ENCODE peak calls at places on chromosomes 6 and 20, in ten cellular contexts. T, S, G, W, D, X, Q, U, E and L are unnamed samples.

GRCh38 chr6:137982418-137983189 is 115.5 kb downstream of the TNFAIP3 start:
- DNase-seq in T (no peak), S (no peak), G (no peak), W (no peak), D (no peak), X (no peak), Q (no peak), U (no peak), E (no peak), L (peak; percentile 32)

GRCh38 chr20:37611852-37612251 is 82.0 kb upstream of the CTNNBL1 start:
- DNase-seq in T (no peak), S (no peak), G (no peak), W (no peak), D (no peak), X (no peak), Q (no peak), U (no peak), E (no peak), L (no peak)

GRCh38 chr6:129567374-129567773 is 142.6 kb downstream of the ARHGAP18 start:
- DNase-seq in T (no peak), S (no peak), G (no peak), W (peak; percentile 41), D (peak; percentile 15), X (peak; percentile 62), Q (peak; percentile 29), U (no peak), E (peak; percentile 16), L (no peak)

GRCh38 chr6:129685640-129686031 is 24.3 kb downstream of the ARHGAP18 start:
- DNase-seq in T (no peak), S (no peak), G (no peak), W (no peak), D (no peak), X (no peak), Q (no peak), U (no peak), E (no peak), L (no peak)

GRCh38 chr6:69392745-69393144 is 404.1 kb downstream of the LMBRD1 start:
- DNase-seq in T (no peak), S (no peak), G (no peak), W (no peak), D (no peak), X (no peak), Q (no peak), U (no peak), E (no peak), L (no peak)

GRCh38 chr6:90537723-90538407 is 49.0 kb downstream of the MAP3K7 start:
- DNase-seq in T (no peak), S (no peak), G (no peak), W (no peak), D (peak; percentile 54), X (no peak), Q (no peak), U (no peak), E (no peak), L (no peak)

GRCh38 chr6:158955265-158955664 is 44.7 kb downstream of the RSPH3 start:
- DNase-seq in T (no peak), S (no peak), G (no peak), W (no peak), D (no peak), X (no peak), Q (no peak), U (no peak), E (no peak), L (no peak)

GRCh38 chr6:7899046-7899888 is 11.3 kb downstream of the TXNDC5 start:
- DNase-seq in T (no peak), S (no peak), G (no peak), W (no peak), D (no peak), X (no peak), Q (no peak), U (no peak), E (no peak), L (no peak)

GRCh38 chr6:132365319-132365907 is 35.9 kb downstream of the MOXD1 start:
- DNase-seq in T (no peak), S (no peak), G (no peak), W (peak; percentile 8), D (no peak), X (no peak), Q (no peak), U (no peak), E (no peak), L (no peak)

GRCh38 chr6:37882292-37882691 is 62.8 kb downstream of the ZFAND3 start:
- DNase-seq in T (no peak), S (no peak), G (no peak), W (no peak), D (no peak), X (no peak), Q (no peak), U (no peak), E (no peak), L (no peak)

GRCh38 chr20:63394069-63394468 is 32.9 kb upstream of the CHRNA4 start:
- DNase-seq in T (no peak), S (no peak), G (no peak), W (peak; percentile 70), D (peak; percentile 18), X (no peak), Q (no peak), U (no peak), E (no peak), L (no peak)

GRCh38 chr6:53382421-53382820 is 33.7 kb upstream of the ELOVL5 start:
- DNase-seq in T (no peak), S (no peak), G (no peak), W (no peak), D (no peak), X (no peak), Q (no peak), U (no peak), E (no peak), L (no peak)

GRCh38 chr6:2656460-2657064 is 94.2 kb downstream of the MYLK4 start:
- DNase-seq in T (no peak), S (no peak), G (no peak), W (no peak), D (no peak), X (no peak), Q (no peak), U (no peak), E (no peak), L (no peak)

GRCh38 chr6:30889921-30890645 is 5.8 kb downstream of the DDR1 start:
- DNase-seq in T (no peak), S (no peak), G (no peak), W (no peak), D (no peak), X (no peak), Q (no peak), U (no peak), E (no peak), L (no peak)

GRCh38 chr6:133767571-133767970 is 121.3 kb upstream of the TCF21 start:
- DNase-seq in T (peak; percentile 63), S (no peak), G (no peak), W (no peak), D (no peak), X (no peak), Q (no peak), U (no peak), E (no peak), L (no peak)

GRCh38 chr6:158560787-158561246 is 926 bp downstream of the TMEM181 start:
- DNase-seq in T (no peak), S (no peak), G (no peak), W (no peak), D (peak; percentile 41), X (no peak), Q (no peak), U (no peak), E (no peak), L (no peak)

GRCh38 chr20:16062661-16063591 is 510.3 kb downstream of the KIF16B start:
- DNase-seq in T (no peak), S (no peak), G (no peak), W (no peak), D (no peak), X (no peak), Q (no peak), U (no peak), E (no peak), L (no peak)